ENCODE peak calls at places on chromosomes 7 and 10, in six cellular contexts. One of them, this sample, is unnamed.

GRCh38 chr7:51346136-51346535 is 29.5 kb upstream of the COBL start:
- DNase-seq in A549: no peak
- DNase-seq in heart left ventricle: no peak
- DNase-seq in stomach: no peak
- DNase-seq in ovary: no peak
- DNase-seq in HCT116: no peak
- DNase-seq in this sample: no peak

GRCh38 chr7:38660427-38661099 is 29.4 kb upstream of the AMPH start:
- DNase-seq in ovary: no peak
- DNase-seq in stomach: no peak
- DNase-seq in HCT116: peak; percentile 27
- DNase-seq in A549: peak; percentile 54
- DNase-seq in heart left ventricle: peak; percentile 27
- DNase-seq in this sample: peak; percentile 73

GRCh38 chr10:73413108-73413527 is 740 bp downstream of the ANXA7 start:
- DNase-seq in HCT116: peak; percentile 51
- DNase-seq in A549: peak; percentile 80
- DNase-seq in heart left ventricle: no peak
- DNase-seq in stomach: peak; percentile 38
- DNase-seq in ovary: no peak
- DNase-seq in this sample: peak; percentile 69

GRCh38 chr10:132328738-132329137 is 3.3 kb upstream of the LRRC27 start:
- DNase-seq in A549: no peak
- DNase-seq in stomach: no peak
- DNase-seq in HCT116: no peak
- DNase-seq in heart left ventricle: peak; percentile 77
- DNase-seq in ovary: no peak
- DNase-seq in this sample: no peak

GRCh38 chr10:115555887-115556402 is 462.8 kb downstream of the ATRNL1 start:
- DNase-seq in heart left ventricle: no peak
- DNase-seq in stomach: no peak
- DNase-seq in HCT116: no peak
- DNase-seq in A549: no peak
- DNase-seq in ovary: no peak
- DNase-seq in this sample: no peak

GRCh38 chr10:111831058-111831457 is 352.5 kb downstream of the GPAM start:
- DNase-seq in HCT116: no peak
- DNase-seq in A549: no peak
- DNase-seq in ovary: no peak
- DNase-seq in stomach: no peak
- DNase-seq in heart left ventricle: no peak
- DNase-seq in this sample: no peak

GRCh38 chr10:49157229-49157628 is 23.4 kb upstream of the FAM170B start:
- DNase-seq in heart left ventricle: no peak
- DNase-seq in A549: no peak
- DNase-seq in stomach: no peak
- DNase-seq in HCT116: no peak
- DNase-seq in ovary: no peak
- DNase-seq in this sample: no peak

GRCh38 chr7:44473295-44473694 is 17.2 kb downstream of the NUDCD3 start:
- DNase-seq in HCT116: no peak
- DNase-seq in stomach: no peak
- DNase-seq in ovary: no peak
- DNase-seq in heart left ventricle: no peak
- DNase-seq in A549: peak; percentile 21
- DNase-seq in this sample: no peak

GRCh38 chr10:50614444-50615137 is 9.2 kb downstream of the SGMS1 start:
- DNase-seq in HCT116: peak; percentile 37
- DNase-seq in A549: peak; percentile 22
- DNase-seq in stomach: peak; percentile 46
- DNase-seq in heart left ventricle: no peak
- DNase-seq in ovary: no peak
- DNase-seq in this sample: no peak

GRCh38 chr10:80104066-80104926 is 25.8 kb downstream of the TMEM254 start:
- DNase-seq in A549: no peak
- DNase-seq in stomach: no peak
- DNase-seq in ovary: no peak
- DNase-seq in HCT116: no peak
- DNase-seq in heart left ventricle: no peak
- DNase-seq in this sample: no peak

GRCh38 chr7:34756691-34757090 is 98.7 kb downstream of the NPSR1 start:
- DNase-seq in heart left ventricle: no peak
- DNase-seq in stomach: no peak
- DNase-seq in A549: no peak
- DNase-seq in ovary: no peak
- DNase-seq in HCT116: no peak
- DNase-seq in this sample: no peak

GRCh38 chr10:36096571-36096970 is 454.5 kb upstream of the FZD8 start:
- DNase-seq in stomach: no peak
- DNase-seq in A549: no peak
- DNase-seq in ovary: no peak
- DNase-seq in HCT116: no peak
- DNase-seq in heart left ventricle: no peak
- DNase-seq in this sample: no peak

GRCh38 chr7:4549681-4550080 is 132.4 kb upstream of the FOXK1 start:
- DNase-seq in A549: no peak
- DNase-seq in ovary: no peak
- DNase-seq in heart left ventricle: peak; percentile 75
- DNase-seq in stomach: no peak
- DNase-seq in HCT116: no peak
- DNase-seq in this sample: no peak

GRCh38 chr10:119375574-119376265 is 166.8 kb downstream of the RGS10 start:
- DNase-seq in ovary: peak; percentile 48
- DNase-seq in heart left ventricle: peak; percentile 66
- DNase-seq in stomach: peak; percentile 38
- DNase-seq in A549: no peak
- DNase-seq in HCT116: no peak
- DNase-seq in this sample: no peak

GRCh38 chr7:87345962-87346371 is 503 bp downstream of the CROT start:
- DNase-seq in stomach: no peak
- DNase-seq in ovary: no peak
- DNase-seq in A549: no peak
- DNase-seq in heart left ventricle: no peak
- DNase-seq in HCT116: no peak
- DNase-seq in this sample: no peak

GRCh38 chr10:118595598-118596425 is at the start of gene PRLHR:
- DNase-seq in HCT116: no peak
- DNase-seq in A549: no peak
- DNase-seq in stomach: no peak
- DNase-seq in heart left ventricle: no peak
- DNase-seq in ovary: peak; percentile 57
- DNase-seq in this sample: peak; percentile 8

GRCh38 chr7:143373255-143373794 is 7.8 kb upstream of the ZYX start:
- DNase-seq in HCT116: no peak
- DNase-seq in A549: no peak
- DNase-seq in ovary: no peak
- DNase-seq in stomach: no peak
- DNase-seq in heart left ventricle: no peak
- DNase-seq in this sample: no peak

GRCh38 chr7:140810830-140811556 is 113.7 kb downstream of the BRAF start:
- DNase-seq in HCT116: peak; percentile 53
- DNase-seq in A549: peak; percentile 75
- DNase-seq in heart left ventricle: peak; percentile 34
- DNase-seq in ovary: peak; percentile 35
- DNase-seq in stomach: peak; percentile 59
- DNase-seq in this sample: peak; percentile 79

GRCh38 chr10:79424221-79425073 is 21.0 kb downstream of the ZCCHC24 start:
- DNase-seq in A549: no peak
- DNase-seq in ovary: peak; percentile 71
- DNase-seq in HCT116: no peak
- DNase-seq in heart left ventricle: peak; percentile 69
- DNase-seq in stomach: peak; percentile 86
- DNase-seq in this sample: no peak

GRCh38 chr10:3902809-3903410 is 117.9 kb upstream of the KLF6 start:
- DNase-seq in stomach: no peak
- DNase-seq in HCT116: no peak
- DNase-seq in ovary: no peak
- DNase-seq in A549: no peak
- DNase-seq in heart left ventricle: no peak
- DNase-seq in this sample: no peak

GRCh38 chr7:47087866-47088265 is 494.0 kb downstream of the TNS3 start:
- DNase-seq in HCT116: no peak
- DNase-seq in stomach: no peak
- DNase-seq in A549: peak; percentile 6
- DNase-seq in ovary: no peak
- DNase-seq in heart left ventricle: no peak
- DNase-seq in this sample: no peak

GRCh38 chr10:115849197-115849596 is 423.8 kb downstream of the GFRA1 start:
- DNase-seq in A549: no peak
- DNase-seq in stomach: no peak
- DNase-seq in heart left ventricle: no peak
- DNase-seq in HCT116: no peak
- DNase-seq in ovary: no peak
- DNase-seq in this sample: no peak

GRCh38 chr7:140284062-140284461 is 107.3 kb upstream of the KDM7A start:
- DNase-seq in A549: no peak
- DNase-seq in stomach: no peak
- DNase-seq in HCT116: no peak
- DNase-seq in heart left ventricle: no peak
- DNase-seq in ovary: no peak
- DNase-seq in this sample: no peak

GRCh38 chr7:114678116-114678515 is 243.8 kb upstream of the MDFIC start:
- DNase-seq in A549: no peak
- DNase-seq in heart left ventricle: no peak
- DNase-seq in HCT116: no peak
- DNase-seq in ovary: no peak
- DNase-seq in stomach: no peak
- DNase-seq in this sample: no peak

GRCh38 chr7:16915405-16915804 is 33.6 kb upstream of the AGR3 start:
- DNase-seq in stomach: no peak
- DNase-seq in HCT116: peak; percentile 3
- DNase-seq in ovary: no peak
- DNase-seq in heart left ventricle: no peak
- DNase-seq in A549: no peak
- DNase-seq in this sample: no peak

GRCh38 chr7:54764861-54765260 is 5.8 kb upstream of the SEC61G start:
- DNase-seq in A549: no peak
- DNase-seq in ovary: no peak
- DNase-seq in stomach: no peak
- DNase-seq in HCT116: no peak
- DNase-seq in heart left ventricle: no peak
- DNase-seq in this sample: no peak

GRCh38 chr7:54757711-54758110 is 1.3 kb downstream of the SEC61G start:
- DNase-seq in ovary: no peak
- DNase-seq in stomach: no peak
- DNase-seq in heart left ventricle: no peak
- DNase-seq in HCT116: no peak
- DNase-seq in A549: no peak
- DNase-seq in this sample: no peak

GRCh38 chr7:54758702-54759665 is at the start of gene SEC61G:
- DNase-seq in heart left ventricle: peak; percentile 98
- DNase-seq in A549: peak; percentile 97
- DNase-seq in ovary: peak; percentile 99
- DNase-seq in HCT116: peak; percentile 94
- DNase-seq in stomach: peak; percentile 98
- DNase-seq in this sample: peak; percentile 98
- TF ChIP-seq POLR2A in heart left ventricle: peak; percentile 35
- TF ChIP-seq POLR2A in A549: peak; percentile 84
- TF ChIP-seq POLR2A in ovary: peak; percentile 94
- TF ChIP-seq POLR2A in HCT116: peak; percentile 95
- TF ChIP-seq POLR2A in stomach: no peak
- TF ChIP-seq POLR2A in this sample: peak; percentile 97

GRCh38 chr10:69327463-69328345 is 49.4 kb downstream of the HK1 start:
- DNase-seq in heart left ventricle: peak; percentile 87
- DNase-seq in stomach: peak; percentile 77
- DNase-seq in HCT116: no peak
- DNase-seq in A549: no peak
- DNase-seq in ovary: peak; percentile 52
- DNase-seq in this sample: peak; percentile 64
- TF ChIP-seq POLR2A in heart left ventricle: no peak
- TF ChIP-seq POLR2A in stomach: no peak
- TF ChIP-seq POLR2A in HCT116: no peak
- TF ChIP-seq POLR2A in A549: no peak
- TF ChIP-seq POLR2A in ovary: no peak
- TF ChIP-seq POLR2A in this sample: no peak

GRCh38 chr7:123747089-123747488 is 1.7 kb downstream of the WASL start:
- DNase-seq in HCT116: no peak
- DNase-seq in ovary: no peak
- DNase-seq in heart left ventricle: no peak
- DNase-seq in A549: no peak
- DNase-seq in stomach: no peak
- DNase-seq in this sample: peak; percentile 27

GRCh38 chr7:123748734-123749536 is at the start of gene WASL:
- DNase-seq in stomach: peak; percentile 93
- DNase-seq in heart left ventricle: peak; percentile 93
- DNase-seq in ovary: peak; percentile 96
- DNase-seq in A549: peak; percentile 94
- DNase-seq in HCT116: peak; percentile 81
- DNase-seq in this sample: peak; percentile 98

GRCh38 chr7:123748171-123748733 is 551 bp downstream of the WASL start:
- DNase-seq in HCT116: no peak
- DNase-seq in stomach: peak; percentile 61
- DNase-seq in ovary: no peak
- DNase-seq in heart left ventricle: peak; percentile 55
- DNase-seq in A549: peak; percentile 50
- DNase-seq in this sample: peak; percentile 71

GRCh38 chr7:123746055-123746454 is 2.7 kb downstream of the WASL start:
- DNase-seq in heart left ventricle: no peak
- DNase-seq in stomach: no peak
- DNase-seq in A549: no peak
- DNase-seq in HCT116: no peak
- DNase-seq in ovary: no peak
- DNase-seq in this sample: peak; percentile 21

GRCh38 chr7:123747620-123748141 is 1.1 kb downstream of the WASL start:
- DNase-seq in HCT116: peak; percentile 39
- DNase-seq in heart left ventricle: peak; percentile 60
- DNase-seq in ovary: peak; percentile 54
- DNase-seq in A549: peak; percentile 72
- DNase-seq in stomach: peak; percentile 62
- DNase-seq in this sample: peak; percentile 89
- TF ChIP-seq POLR2A in HCT116: no peak
- TF ChIP-seq POLR2A in heart left ventricle: no peak
- TF ChIP-seq POLR2A in ovary: no peak
- TF ChIP-seq POLR2A in A549: no peak
- TF ChIP-seq POLR2A in stomach: no peak
- TF ChIP-seq POLR2A in this sample: no peak

GRCh38 chr7:77353911-77354310 is 62.2 kb downstream of the GSAP start:
- DNase-seq in stomach: no peak
- DNase-seq in heart left ventricle: no peak
- DNase-seq in A549: no peak
- DNase-seq in HCT116: no peak
- DNase-seq in ovary: no peak
- DNase-seq in this sample: no peak

GRCh38 chr7:77353407-77353721 is 62.8 kb downstream of the GSAP start:
- DNase-seq in A549: no peak
- DNase-seq in heart left ventricle: no peak
- DNase-seq in HCT116: no peak
- DNase-seq in ovary: no peak
- DNase-seq in stomach: no peak
- DNase-seq in this sample: no peak

GRCh38 chr7:77349141-77349540 is 67.0 kb downstream of the GSAP start:
- DNase-seq in ovary: no peak
- DNase-seq in stomach: no peak
- DNase-seq in HCT116: no peak
- DNase-seq in heart left ventricle: no peak
- DNase-seq in A549: no peak
- DNase-seq in this sample: peak; percentile 21

GRCh38 chr7:77352688-77353406 is 63.3 kb downstream of the GSAP start:
- DNase-seq in ovary: no peak
- DNase-seq in HCT116: no peak
- DNase-seq in stomach: no peak
- DNase-seq in heart left ventricle: no peak
- DNase-seq in A549: no peak
- DNase-seq in this sample: peak; percentile 45

GRCh38 chr7:77351539-77352004 is 64.6 kb downstream of the GSAP start:
- DNase-seq in A549: no peak
- DNase-seq in stomach: peak; percentile 30
- DNase-seq in HCT116: no peak
- DNase-seq in heart left ventricle: peak; percentile 32
- DNase-seq in ovary: no peak
- DNase-seq in this sample: peak; percentile 100
- TF ChIP-seq POLR2A in A549: no peak
- TF ChIP-seq POLR2A in stomach: no peak
- TF ChIP-seq POLR2A in HCT116: no peak
- TF ChIP-seq POLR2A in heart left ventricle: no peak
- TF ChIP-seq POLR2A in ovary: no peak
- TF ChIP-seq POLR2A in this sample: no peak